ENCODE peak calls at places on chromosomes 6 and 20, in six cellular contexts. I is HepG2, C is endothelial cell of umbilical vein, Q is K562, M is A549, W is H1. E is an unnamed sample.

GRCh38 chr6:130314271-130314670 is 51.5 kb upstream of the TMEM200A start:
- DNase-seq in W (no peak), M (no peak), Q (no peak), C (no peak), I (no peak), E (no peak)

GRCh38 chr20:2797136-2797983 is 3.1 kb downstream of the CPXM1 start:
- DNase-seq in I (no peak), C (no peak), W (no peak), M (no peak), Q (no peak), E (no peak)

GRCh38 chr6:16524380-16524707 is 236.9 kb downstream of the ATXN1 start:
- DNase-seq in C (no peak), W (no peak), Q (no peak), M (no peak), I (no peak), E (no peak)

GRCh38 chr6:136333824-136334464 is 44.3 kb upstream of the BCLAF1 start:
- DNase-seq in M (no peak), C (no peak), W (no peak), I (no peak), Q (no peak), E (no peak)

GRCh38 chr6:9783567-9783966 is 631.3 kb downstream of the TFAP2A start:
- DNase-seq in Q (no peak), I (no peak), C (no peak), W (no peak), M (no peak), E (no peak)

GRCh38 chr20:38129248-38129865 is 35.7 kb downstream of the TGM2 start:
- DNase-seq in C (no peak), W (no peak), Q (no peak), M (no peak), I (no peak), E (peak; percentile 1)

GRCh38 chr6:146543940-146544661 is 468 bp downstream of the RAB32 start:
- DNase-seq in M (peak; percentile 54), Q (peak; percentile 13), W (no peak), C (peak; percentile 64), I (peak; percentile 74), E (peak; percentile 27)

GRCh38 chr6:159761135-159761872 is 541 bp upstream of the ACAT2 start:
- DNase-seq in M (no peak), W (no peak), C (peak; percentile 58), Q (no peak), I (peak; percentile 14), E (peak; percentile 29)

GRCh38 chr20:15310361-15310760 is 972.9 kb upstream of the FLRT3 start:
- DNase-seq in M (no peak), C (peak; percentile 49), W (no peak), Q (no peak), I (no peak), E (no peak)

GRCh38 chr6:154937306-154938244 is 57.5 kb upstream of the TIAM2 start:
- DNase-seq in W (no peak), I (no peak), Q (no peak), M (no peak), C (peak; percentile 59), E (peak; percentile 31)

GRCh38 chr6:162099685-162100084 is 627.9 kb downstream of the PRKN start:
- DNase-seq in Q (no peak), C (no peak), M (peak; percentile 58), I (peak; percentile 42), W (no peak), E (no peak)

GRCh38 chr20:33680681-33681080 is 5.5 kb downstream of the E2F1 start:
- DNase-seq in M (no peak), W (no peak), I (no peak), Q (no peak), C (no peak), E (no peak)

GRCh38 chr6:133340557-133340956 is 99.4 kb downstream of the EYA4 start:
- DNase-seq in Q (no peak), I (no peak), C (no peak), W (no peak), M (peak; percentile 71), E (no peak)

GRCh38 chr6:141077355-141078333 is 1055.1 kb upstream of the GJE1 start:
- DNase-seq in C (no peak), I (peak; percentile 80), W (peak; percentile 23), Q (no peak), M (peak; percentile 43), E (peak; percentile 59)

GRCh38 chr6:89818977-89819335 is 638 bp downstream of the MDN1 start:
- DNase-seq in W (no peak), C (peak; percentile 60), Q (no peak), I (peak; percentile 43), M (peak; percentile 21), E (no peak)

GRCh38 chr6:151376440-151376839 is 14.9 kb downstream of the ZBTB2 start:
- DNase-seq in M (no peak), W (no peak), C (no peak), I (no peak), Q (no peak), E (no peak)

GRCh38 chr6:121482004-121482693 is 46.7 kb downstream of the GJA1 start:
- DNase-seq in C (peak; percentile 89), M (peak; percentile 75), I (no peak), Q (no peak), W (no peak), E (no peak)

GRCh38 chr6:35218021-35218420 is 4.3 kb downstream of the SCUBE3 start:
- DNase-seq in Q (no peak), M (no peak), W (no peak), I (no peak), C (peak; percentile 19), E (no peak)

GRCh38 chr6:39686980-39687379 is 38.2 kb downstream of the KIF6 start:
- DNase-seq in Q (no peak), W (no peak), C (no peak), M (no peak), I (no peak), E (no peak)

GRCh38 chr6:39681566-39682250 is 43.5 kb downstream of the KIF6 start:
- DNase-seq in I (no peak), C (no peak), Q (no peak), W (no peak), M (no peak), E (no peak)

GRCh38 chr6:39688494-39688893 is 36.7 kb downstream of the KIF6 start:
- DNase-seq in I (no peak), W (no peak), M (no peak), C (no peak), Q (no peak), E (no peak)

GRCh38 chr6:39685486-39685826 is 39.8 kb downstream of the KIF6 start:
- DNase-seq in M (no peak), C (no peak), Q (no peak), I (no peak), W (no peak), E (no peak)

DNA sequence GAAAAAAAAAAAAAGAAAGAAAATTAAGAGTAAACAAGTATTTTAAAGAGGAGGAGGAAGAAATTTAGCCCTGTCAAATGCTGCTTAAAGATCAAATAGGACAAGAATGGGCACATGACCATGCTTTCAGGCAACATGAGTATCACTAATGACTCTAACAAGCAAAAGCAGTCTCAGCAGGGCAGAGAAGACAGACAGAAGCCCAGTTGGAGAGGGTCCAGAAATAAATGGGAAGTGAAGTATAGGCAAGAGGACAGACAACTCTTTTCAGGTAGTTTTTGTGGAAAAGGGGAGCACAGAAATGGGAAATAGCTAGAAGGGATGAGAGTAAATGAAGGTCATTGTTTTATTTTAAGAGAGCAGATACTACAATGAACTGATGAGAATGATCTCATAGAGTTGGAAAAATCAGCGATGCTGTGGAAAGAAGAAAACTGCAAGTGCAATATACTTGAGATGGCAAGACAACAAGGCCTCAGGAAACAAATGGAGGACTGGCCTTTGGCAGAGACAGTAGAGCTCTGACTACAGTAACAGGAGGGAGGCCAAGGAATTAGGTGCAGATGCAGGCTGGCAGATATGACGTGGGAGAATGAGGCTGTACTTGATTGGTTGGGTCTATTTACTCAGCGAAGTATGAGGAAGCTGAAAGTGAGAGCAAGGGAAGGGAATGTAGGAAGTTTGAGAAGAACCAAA is 40.3 kb downstream of the KIF6 start:
- DNase-seq in I (no peak), C (no peak), M (peak; percentile 3), Q (no peak), W (no peak), E (no peak)
- TF ChIP-seq JUN in I (no peak), C (no peak), M (no peak), Q (no peak), W (no peak), E (no peak)

GRCh38 chr6:87124074-87124473 is 29.2 kb upstream of the CGA start:
- DNase-seq in Q (no peak), M (no peak), I (no peak), W (no peak), C (no peak), E (no peak)

GRCh38 chr6:87122477-87122876 is 27.6 kb upstream of the CGA start:
- DNase-seq in Q (no peak), M (no peak), C (no peak), W (no peak), I (no peak), E (peak; percentile 58)

GRCh38 chr6:87126501-87126900 is 28.9 kb upstream of the ZNF292 start:
- DNase-seq in C (no peak), M (no peak), I (no peak), Q (no peak), W (no peak), E (no peak)

GRCh38 chr6:87127737-87128136 is 27.6 kb upstream of the ZNF292 start:
- DNase-seq in C (no peak), I (no peak), M (no peak), W (no peak), Q (no peak), E (no peak)
- TF ChIP-seq JUN in C (no peak), I (no peak), M (no peak), W (no peak), Q (no peak), E (no peak)

GRCh38 chr20:39810269-39810668 is 848.1 kb downstream of the DHX35 start:
- DNase-seq in W (no peak), I (no peak), C (no peak), M (no peak), Q (no peak), E (no peak)

GRCh38 chr20:39813190-39813829 is 851.2 kb downstream of the DHX35 start:
- DNase-seq in M (no peak), W (no peak), I (no peak), C (no peak), Q (no peak), E (no peak)

GRCh38 chr20:39812116-39812515 is 850.0 kb downstream of the DHX35 start:
- DNase-seq in C (no peak), M (peak; percentile 7), Q (no peak), I (no peak), W (no peak), E (no peak)
- TF ChIP-seq JUN in C (no peak), M (no peak), Q (no peak), I (no peak), W (no peak), E (no peak)

DNA sequence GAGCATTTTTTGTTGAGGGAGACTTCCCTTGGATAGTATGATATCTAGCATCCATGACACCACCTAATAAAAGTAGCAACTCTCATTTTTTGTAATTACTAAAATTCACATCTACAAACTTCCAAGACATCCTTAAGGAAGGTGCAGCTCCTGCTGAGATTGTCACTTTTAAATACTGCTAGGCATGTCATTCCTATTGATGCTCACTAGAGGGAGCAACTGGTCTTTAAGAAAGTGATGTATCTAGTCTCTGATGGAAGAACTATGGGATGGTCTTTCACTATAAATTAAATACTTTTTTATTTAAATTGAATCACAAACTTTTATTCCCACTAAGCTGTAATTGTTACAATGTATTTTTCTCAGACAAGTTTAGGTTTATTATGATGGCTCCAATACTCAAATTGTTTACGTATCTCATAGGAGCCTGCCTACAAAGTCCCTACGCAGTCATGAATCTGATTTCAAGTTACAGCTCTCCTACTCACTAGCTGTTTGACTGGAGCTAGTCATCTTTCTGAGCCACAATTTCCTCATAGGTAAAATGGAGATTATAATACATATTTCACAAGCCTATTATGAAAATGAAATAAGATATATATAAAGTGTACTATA is 8.0 kb upstream of the TSPYL1 start:
- DNase-seq in I (peak; percentile 38), C (peak; percentile 65), W (no peak), Q (peak; percentile 43), M (peak; percentile 61), E (no peak)
- TF ChIP-seq JUN in I (no peak), C (no peak), W (no peak), Q (no peak), M (no peak), E (no peak)

GRCh38 chr6:33735201-33735600 is 11.5 kb downstream of the IP6K3 start:
- DNase-seq in W (no peak), M (no peak), I (no peak), Q (no peak), C (no peak), E (no peak)
- TF ChIP-seq JUN in W (no peak), M (no peak), I (no peak), Q (no peak), C (no peak), E (no peak)